ENCODE peak calls at places on chromosome 21, in six cellular contexts. P, L, T, Z, D and X are unnamed samples.

GRCh38 chr21:41373253-41373652 is 11.4 kb downstream of the MX2 start:
- DNase-seq in T (no peak), P (no peak), L (no peak), D (no peak), Z (no peak), X (peak)

GRCh38 chr21:42276076-42276475 is 39.1 kb downstream of the TFF3 start:
- DNase-seq in L (no peak), T (no peak), Z (no peak), D (no peak), P (no peak), X (no peak)

GRCh38 chr21:34517491-34518245 is 5.7 kb upstream of the KCNE1 start:
- DNase-seq in Z (no peak), D (no peak), P (no peak), L (no peak), T (no peak), X (no peak)

GRCh38 chr21:44453120-44453519 is 2.2 kb upstream of the LRRC3 start:
- DNase-seq in P (no peak), D (no peak), L (no peak), T (no peak), Z (no peak), X (no peak)

GRCh38 chr21:35565204-35565611 is 495.1 kb downstream of the SETD4 start:
- DNase-seq in P (peak), T (no peak), Z (no peak), L (peak), D (peak), X (peak)

GRCh38 chr21:21213297-21213696 is 215.1 kb downstream of the NCAM2 start:
- DNase-seq in T (no peak), Z (no peak), P (no peak), L (no peak), D (no peak), X (no peak)

GRCh38 chr21:45551316-45551715 is 9.1 kb upstream of the SLC19A1 start:
- DNase-seq in P (peak), Z (peak), T (no peak), D (peak), L (no peak), X (peak)

GRCh38 chr21:33940846-33941245 is 25.2 kb upstream of the ATP5PO start:
- DNase-seq in T (no peak), L (no peak), Z (no peak), P (no peak), D (peak), X (no peak)

GRCh38 chr21:36773111-36773510 is 74.2 kb downstream of the SIM2 start:
- DNase-seq in D (peak), L (peak), P (peak), Z (peak), T (no peak), X (peak)

GRCh38 chr21:31573217-31573616 is 86.3 kb upstream of the SOD1 start:
- DNase-seq in L (no peak), P (no peak), T (no peak), D (no peak), Z (no peak), X (no peak)

GRCh38 chr21:34670220-34670961 is 1.6 kb downstream of the CLIC6 start:
- DNase-seq in Z (peak), L (no peak), T (no peak), D (no peak), P (no peak), X (no peak)

GRCh38 chr21:44487831-44488230 is 32.5 kb downstream of the LRRC3 start:
- DNase-seq in T (no peak), D (peak), P (no peak), Z (no peak), L (no peak), X (no peak)

GRCh38 chr21:29125979-29126378 is 4.5 kb upstream of the MAP3K7CL start:
- DNase-seq in P (no peak), T (no peak), Z (no peak), L (no peak), D (no peak), X (no peak)

GRCh38 chr21:38766987-38767722 is 38.6 kb upstream of the ETS2 start:
- DNase-seq in D (no peak), T (no peak), Z (peak), P (no peak), L (no peak), X (no peak)

GRCh38 chr21:44850208-44850800 is 23.2 kb downstream of the PTTG1IP start:
- DNase-seq in Z (no peak), T (no peak), D (no peak), L (no peak), P (peak), X (peak)